ENCODE peak calls at places on chromosomes 3 and 15, in ten cellular contexts. One of them, this sample, is unnamed.

GRCh38 chr15:89998141-89998661 is 2.9 kb upstream of the ZNF710 start:
- DNase-seq in activated CD4-positive, alpha-beta T cell treated with anti-CD3 and anti-CD28 coated beads, Interleukin-2, amount 10 ng/mL, durations not matched to agents 7 days and 5 days: no peak
- DNase-seq in lower lobe of right lung: no peak
- DNase-seq in fibroblast of the conjunctiva: no peak
- DNase-seq in HT-29: peak
- DNase-seq in cardiac muscle cell: peak
- DNase-seq in activated effector memory CD4-positive, alpha-beta T cell treated with anti-CD3 and anti-CD28 coated beads, Interleukin-2, amount 50 U/mL, for 16 hours: no peak
- DNase-seq in myocyte: peak
- DNase-seq in NCI-H1436: no peak
- DNase-seq in AG09309: no peak
- DNase-seq in this sample: peak

GRCh38 chr15:101004986-101005747 is 86.0 kb downstream of the LRRK1 start:
- DNase-seq in activated CD4-positive, alpha-beta T cell treated with anti-CD3 and anti-CD28 coated beads, Interleukin-2, amount 10 ng/mL, durations not matched to agents 7 days and 5 days: no peak
- DNase-seq in lower lobe of right lung: no peak
- DNase-seq in fibroblast of the conjunctiva: no peak
- DNase-seq in HT-29: no peak
- DNase-seq in cardiac muscle cell: no peak
- DNase-seq in activated effector memory CD4-positive, alpha-beta T cell treated with anti-CD3 and anti-CD28 coated beads, Interleukin-2, amount 50 U/mL, for 16 hours: no peak
- DNase-seq in myocyte: no peak
- DNase-seq in NCI-H1436: no peak
- DNase-seq in AG09309: no peak
- DNase-seq in this sample: no peak

GRCh38 chr3:141537866-141538265 is 51.0 kb downstream of the RASA2 start:
- DNase-seq in activated CD4-positive, alpha-beta T cell treated with anti-CD3 and anti-CD28 coated beads, Interleukin-2, amount 10 ng/mL, durations not matched to agents 7 days and 5 days: no peak
- DNase-seq in lower lobe of right lung: no peak
- DNase-seq in fibroblast of the conjunctiva: peak
- DNase-seq in HT-29: no peak
- DNase-seq in cardiac muscle cell: peak
- DNase-seq in activated effector memory CD4-positive, alpha-beta T cell treated with anti-CD3 and anti-CD28 coated beads, Interleukin-2, amount 50 U/mL, for 16 hours: no peak
- DNase-seq in myocyte: no peak
- DNase-seq in NCI-H1436: no peak
- DNase-seq in AG09309: no peak
- DNase-seq in this sample: no peak

GRCh38 chr15:58224068-58224467 is 85.9 kb downstream of the AQP9 start:
- DNase-seq in activated CD4-positive, alpha-beta T cell treated with anti-CD3 and anti-CD28 coated beads, Interleukin-2, amount 10 ng/mL, durations not matched to agents 7 days and 5 days: no peak
- DNase-seq in lower lobe of right lung: no peak
- DNase-seq in fibroblast of the conjunctiva: peak
- DNase-seq in HT-29: no peak
- DNase-seq in cardiac muscle cell: peak
- DNase-seq in activated effector memory CD4-positive, alpha-beta T cell treated with anti-CD3 and anti-CD28 coated beads, Interleukin-2, amount 50 U/mL, for 16 hours: no peak
- DNase-seq in myocyte: peak
- DNase-seq in NCI-H1436: no peak
- DNase-seq in AG09309: no peak
- DNase-seq in this sample: no peak

GRCh38 chr3:61769266-61769665 is 207.9 kb downstream of the PTPRG start:
- DNase-seq in activated CD4-positive, alpha-beta T cell treated with anti-CD3 and anti-CD28 coated beads, Interleukin-2, amount 10 ng/mL, durations not matched to agents 7 days and 5 days: no peak
- DNase-seq in lower lobe of right lung: no peak
- DNase-seq in fibroblast of the conjunctiva: no peak
- DNase-seq in HT-29: no peak
- DNase-seq in cardiac muscle cell: no peak
- DNase-seq in activated effector memory CD4-positive, alpha-beta T cell treated with anti-CD3 and anti-CD28 coated beads, Interleukin-2, amount 50 U/mL, for 16 hours: no peak
- DNase-seq in myocyte: no peak
- DNase-seq in NCI-H1436: no peak
- DNase-seq in AG09309: no peak
- DNase-seq in this sample: no peak

GRCh38 chr15:67109141-67110034 is 44.0 kb downstream of the SMAD3 start:
- DNase-seq in activated CD4-positive, alpha-beta T cell treated with anti-CD3 and anti-CD28 coated beads, Interleukin-2, amount 10 ng/mL, durations not matched to agents 7 days and 5 days: no peak
- DNase-seq in lower lobe of right lung: peak
- DNase-seq in fibroblast of the conjunctiva: peak
- DNase-seq in HT-29: no peak
- DNase-seq in cardiac muscle cell: peak
- DNase-seq in activated effector memory CD4-positive, alpha-beta T cell treated with anti-CD3 and anti-CD28 coated beads, Interleukin-2, amount 50 U/mL, for 16 hours: no peak
- DNase-seq in myocyte: peak
- DNase-seq in NCI-H1436: no peak
- DNase-seq in AG09309: peak
- DNase-seq in this sample: peak

GRCh38 chr3:55615694-55616310 is 128.7 kb upstream of the WNT5A start:
- DNase-seq in activated CD4-positive, alpha-beta T cell treated with anti-CD3 and anti-CD28 coated beads, Interleukin-2, amount 10 ng/mL, durations not matched to agents 7 days and 5 days: no peak
- DNase-seq in lower lobe of right lung: no peak
- DNase-seq in fibroblast of the conjunctiva: no peak
- DNase-seq in HT-29: no peak
- DNase-seq in cardiac muscle cell: no peak
- DNase-seq in activated effector memory CD4-positive, alpha-beta T cell treated with anti-CD3 and anti-CD28 coated beads, Interleukin-2, amount 50 U/mL, for 16 hours: no peak
- DNase-seq in myocyte: no peak
- DNase-seq in NCI-H1436: no peak
- DNase-seq in AG09309: no peak
- DNase-seq in this sample: peak

GRCh38 chr3:56954125-56954524 is 106.3 kb upstream of the SPATA12 start:
- DNase-seq in activated CD4-positive, alpha-beta T cell treated with anti-CD3 and anti-CD28 coated beads, Interleukin-2, amount 10 ng/mL, durations not matched to agents 7 days and 5 days: no peak
- DNase-seq in lower lobe of right lung: no peak
- DNase-seq in fibroblast of the conjunctiva: no peak
- DNase-seq in HT-29: peak
- DNase-seq in cardiac muscle cell: no peak
- DNase-seq in activated effector memory CD4-positive, alpha-beta T cell treated with anti-CD3 and anti-CD28 coated beads, Interleukin-2, amount 50 U/mL, for 16 hours: no peak
- DNase-seq in myocyte: no peak
- DNase-seq in NCI-H1436: no peak
- DNase-seq in AG09309: no peak
- DNase-seq in this sample: no peak

This sample was measured in foreskin fibroblast.